ENCODE peak calls at places on chromosomes 11 and 22, in four cellular contexts. B is astrocyte of the spinal cord; N is CD8-positive, alpha-beta T cell; R is gastrocnemius medialis. D is an unnamed sample.

GRCh38 chr22:36104435-36104834 is 56.1 kb downstream of the APOL3 start:
- DNase-seq in R (no peak), N (no peak), B (no peak), D (no peak)

GRCh38 chr11:126756416-126756815 is 244.2 kb downstream of the KIRREL3 start:
- DNase-seq in R (no peak), B (no peak), N (no peak), D (no peak)

GRCh38 chr11:109644158-109644557 is 222.2 kb downstream of the C11orf87 start:
- DNase-seq in N (no peak), R (no peak), B (peak), D (no peak)

GRCh38 chr11:112570335-112570734 is 309.7 kb upstream of the PLET1 start:
- DNase-seq in N (no peak), B (no peak), R (no peak), D (no peak)

GRCh38 chr11:19715373-19715772 is 2.7 kb downstream of the NAV2 start:
- DNase-seq in N (no peak), R (no peak), B (peak), D (no peak)

GRCh38 chr11:8810331-8811301 is 100.4 kb upstream of the AKIP1 start:
- DNase-seq in R (peak), N (no peak), B (peak), D (peak)

GRCh38 chr22:50529416-50530279 is at the start of gene TYMP:
- DNase-seq in N (peak), R (peak), B (no peak), D (no peak)

GRCh38 chr11:134144744-134145143 is 75.9 kb downstream of the JAM3 start:
- DNase-seq in R (no peak), B (no peak), N (no peak), D (no peak)

GRCh38 chr11:4491878-4492606 is 9.6 kb downstream of the OR52K1 start:
- DNase-seq in B (no peak), R (no peak), N (no peak), D (no peak)

GRCh38 chr11:393219-394033 is 583 bp upstream of the PKP3 start:
- DNase-seq in B (peak), R (no peak), N (no peak), D (no peak)

GRCh38 chr11:6505577-6506240 is 8.6 kb downstream of the DNHD1 start:
- DNase-seq in R (no peak), N (no peak), B (peak), D (no peak)

GRCh38 chr22:35961480-35961902 is 67.1 kb downstream of the RBFOX2 start:
- DNase-seq in B (peak), R (no peak), N (no peak), D (no peak)

GRCh38 chr11:26947904-26948639 is 45.8 kb upstream of the FIBIN start:
- DNase-seq in R (no peak), B (no peak), N (no peak), D (no peak)

GRCh38 chr22:28341001-28341400 is 338.6 kb downstream of the TTC28 start:
- DNase-seq in N (no peak), R (no peak), B (peak), D (no peak)

GRCh38 chr22:42688241-42688913 is 32.3 kb downstream of the A4GALT start:
- DNase-seq in B (peak), N (no peak), R (peak), D (no peak)

GRCh38 chr11:72085836-72086475 is 5.3 kb downstream of the LRRC51 start:
- DNase-seq in N (no peak), R (no peak), B (peak), D (no peak)

GRCh38 chr22:37239336-37240239 is 4.5 kb downstream of the RAC2 start:
- DNase-seq in R (no peak), B (no peak), N (peak), D (no peak)

GRCh38 chr22:24550028-24550901 is 4.7 kb downstream of the GUCD1 start:
- DNase-seq in R (peak), B (no peak), N (no peak), D (no peak)

GRCh38 chr22:28051787-28052356 is 132.8 kb upstream of the PITPNB start:
- DNase-seq in R (peak), B (peak), N (no peak), D (peak)

GRCh38 chr11:104663190-104664140 is 234.8 kb downstream of the CASP12 start:
- DNase-seq in N (no peak), R (no peak), B (peak), D (no peak)

GRCh38 chr22:18156878-18157713 is 7.1 kb downstream of the USP18 start:
- DNase-seq in R (peak), B (peak), N (no peak), D (peak)

GRCh38 chr11:93099811-93100210 is 98.0 kb downstream of the SLC36A4 start:
- DNase-seq in B (peak), R (no peak), N (no peak), D (no peak)

GRCh38 chr11:9385288-9385902 is 943 bp downstream of the IPO7 start:
- DNase-seq in B (no peak), N (no peak), R (no peak), D (no peak)

GRCh38 chr11:125071831-125072209 is 8.7 kb downstream of the SLC37A2 start:
- DNase-seq in B (no peak), R (no peak), N (no peak), D (no peak)

GRCh38 chr22:38415561-38416321 is 39.3 kb downstream of the KCNJ4 start:
- DNase-seq in B (no peak), R (no peak), N (no peak), D (no peak)

GRCh38 chr22:49048591-49048990 is 779.1 kb downstream of the BRD1 start:
- DNase-seq in R (no peak), N (no peak), B (no peak), D (no peak)

GRCh38 chr22:19868773-19869471 is 14.2 kb upstream of the GNB1L start:
- DNase-seq in R (peak), B (peak), N (peak), D (no peak)

GRCh38 chr11:96154802-96155520 is 188.0 kb downstream of the MAML2 start:
- DNase-seq in N (no peak), B (peak), R (no peak), D (no peak)

GRCh38 chr11:110172666-110173065 is 79.5 kb downstream of the ZC3H12C start:
- DNase-seq in R (no peak), N (no peak), B (no peak), D (no peak)

GRCh38 chr11:35389112-35389511 is 30.2 kb downstream of the SLC1A2 start:
- DNase-seq in N (no peak), R (no peak), B (no peak), D (no peak)

DNA sequence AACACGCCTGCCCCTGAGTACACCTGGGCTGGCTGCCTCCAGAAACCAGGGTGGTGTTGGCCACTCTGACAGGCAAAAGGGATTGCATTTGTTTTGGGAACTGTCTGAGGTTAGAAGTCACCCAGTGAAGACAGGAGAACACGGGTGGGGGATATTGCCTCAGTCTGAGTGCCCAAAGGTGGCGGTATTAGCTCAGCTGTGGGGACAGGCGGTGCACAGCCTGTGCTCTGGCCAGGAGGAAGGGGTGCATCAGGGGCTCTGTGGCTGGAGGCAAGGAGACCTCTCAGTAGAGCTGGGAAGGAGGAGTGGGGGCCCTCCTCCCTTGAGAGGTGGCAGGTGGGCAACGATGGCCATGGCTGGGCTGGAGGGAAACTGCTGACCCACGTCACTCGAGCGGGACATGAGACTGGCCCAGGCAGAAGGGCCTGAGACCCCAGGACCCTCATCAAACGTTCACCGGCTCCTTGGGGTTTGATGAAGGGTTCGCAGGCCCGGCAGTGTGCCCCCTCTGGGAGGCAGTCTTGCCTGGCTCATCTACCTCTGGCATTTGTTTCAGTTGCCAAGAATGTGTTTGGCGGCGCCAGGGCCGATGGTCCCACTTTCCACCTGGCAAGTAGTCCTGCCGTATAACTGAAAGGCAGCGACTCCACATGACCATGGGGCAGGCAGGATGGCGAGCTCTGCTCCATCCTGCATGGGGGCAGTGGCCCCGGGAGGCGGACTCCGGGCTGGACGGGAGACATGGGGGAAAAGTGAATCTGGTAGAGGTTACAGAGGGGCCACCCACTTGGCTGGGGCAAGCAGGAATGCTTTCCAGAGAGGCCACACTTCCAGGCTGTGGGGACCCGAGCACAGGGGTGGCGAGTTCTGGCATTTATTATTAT is 52.8 kb upstream of the SMIM38 start:
- DNase-seq in B (no peak), R (no peak), N (no peak), D (no peak)
- TF ChIP-seq CTCF in B (peak), R (no peak), N (no peak), D (peak)

GRCh38 chr22:41366323-41367014 is 15.3 kb upstream of the TEF start:
- DNase-seq in R (no peak), B (no peak), N (no peak), D (no peak)

GRCh38 chr22:41367680-41368542 is 13.8 kb upstream of the TEF start:
- DNase-seq in R (peak), B (peak), N (no peak), D (no peak)

GRCh38 chr22:41368543-41368817 is 13.3 kb upstream of the TEF start:
- DNase-seq in R (no peak), N (no peak), B (no peak), D (no peak)

GRCh38 chr22:41365425-41365824 is 16.3 kb upstream of the TEF start:
- DNase-seq in R (no peak), B (no peak), N (no peak), D (no peak)

DNA sequence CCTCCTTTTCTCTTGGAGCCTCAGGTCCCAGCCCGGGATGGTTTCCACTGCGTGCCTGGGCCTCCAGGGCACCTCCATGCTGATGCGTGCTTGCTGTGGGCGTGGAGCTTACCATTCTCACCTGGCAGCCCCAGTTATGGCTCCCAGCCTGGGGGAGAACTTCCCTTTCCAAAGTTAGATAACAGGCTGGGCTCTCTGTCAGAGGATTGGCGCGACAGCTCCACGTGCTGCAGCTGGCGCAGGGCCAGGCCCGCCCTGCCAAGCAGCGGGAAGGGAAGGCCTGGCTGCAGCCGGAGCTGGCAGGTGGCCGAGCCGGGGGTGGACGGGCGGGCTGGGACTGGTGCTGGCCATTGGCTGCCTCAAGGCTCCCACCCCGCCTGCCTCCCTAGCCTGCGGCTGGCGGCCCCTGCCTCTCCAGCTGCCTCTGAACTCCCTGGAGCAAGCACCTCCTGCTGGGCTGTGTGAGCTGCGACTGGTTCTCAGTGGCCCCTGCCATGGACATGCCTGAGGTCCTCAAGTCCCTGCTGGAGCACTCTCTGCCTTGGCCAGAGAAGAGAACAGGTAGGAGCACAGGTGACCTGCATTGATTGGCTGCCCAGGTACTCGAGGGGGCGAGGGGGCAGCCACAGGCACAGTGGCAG is 14.6 kb upstream of the TEF start:
- DNase-seq in R (peak), N (no peak), B (peak), D (no peak)
- TF ChIP-seq CTCF in R (no peak), N (no peak), B (peak), D (no peak)

GRCh38 chr11:11899401-11899800 is 57.6 kb downstream of the USP47 start:
- DNase-seq in R (no peak), N (no peak), B (no peak), D (no peak)
- TF ChIP-seq CTCF in R (no peak), N (no peak), B (no peak), D (no peak)

GRCh38 chr11:100010393-100010792 is 676.7 kb upstream of the ARHGAP42 start:
- DNase-seq in N (no peak), R (no peak), B (no peak), D (no peak)
- TF ChIP-seq CTCF in N (no peak), R (no peak), B (no peak), D (no peak)

GRCh38 chr11:75553182-75553581 is 8.9 kb upstream of the SERPINH1 start:
- DNase-seq in R (no peak), N (no peak), B (no peak), D (no peak)
- TF ChIP-seq CTCF in R (no peak), N (no peak), B (no peak), D (no peak)

D was measured in progenitor cell of endocrine pancreas.